ENCODE peak calls at places on chromosomes 4 and X, in four cellular contexts. P, K, Y and M are unnamed samples.

GRCh38 chrX:49003696-49004095 is 1.6 kb upstream of the GRIPAP1 start:
- DNase-seq in Y (no peak), K (no peak), P (no peak), M (no peak)

GRCh38 chr4:116357758-116358157 is 727.6 kb downstream of the TRAM1L1 start:
- DNase-seq in K (peak; percentile 2), P (peak; percentile 7), Y (no peak), M (no peak)

GRCh38 chrX:119654112-119654531 is 38.8 kb downstream of the SEPTIN6 start:
- DNase-seq in P (peak; percentile 46), K (peak; percentile 87), Y (no peak), M (peak; percentile 52)

GRCh38 chr4:188864741-188865140 is 725.5 kb downstream of the TRIML1 start:
- DNase-seq in Y (no peak), P (no peak), K (no peak), M (no peak)

GRCh38 chr4:87835732-87836131 is 3.0 kb downstream of the MEPE start:
- DNase-seq in P (no peak), K (peak; percentile 10), Y (no peak), M (no peak)

GRCh38 chr4:120843840-120844527 is 78.5 kb downstream of the PRDM5 start:
- DNase-seq in K (no peak), P (no peak), Y (no peak), M (no peak)

GRCh38 chr4:41696131-41696530 is 52.4 kb downstream of the PHOX2B start:
- DNase-seq in P (no peak), Y (no peak), K (peak; percentile 9), M (no peak)

GRCh38 chrX:49079489-49080428 is at the start of gene WDR45:
- DNase-seq in K (peak; percentile 60), Y (peak; percentile 80), P (peak; percentile 52), M (peak; percentile 66)

GRCh38 chrX:129760155-129760554 is 19.6 kb upstream of the SASH3 start:
- DNase-seq in K (no peak), P (no peak), Y (no peak), M (no peak)

GRCh38 chrX:134622813-134623185 is 35.5 kb downstream of the PLAC1 start:
- DNase-seq in K (no peak), P (peak; percentile 57), Y (no peak), M (no peak)

GRCh38 chrX:43813319-43813718 is 68.9 kb downstream of the MAOB start:
- DNase-seq in K (no peak), Y (no peak), P (no peak), M (no peak)

GRCh38 chrX:56397636-56398035 is 165.5 kb downstream of the KLF8 start:
- DNase-seq in K (no peak), Y (no peak), P (no peak), M (peak; percentile 35)

GRCh38 chr4:165383757-165384156 is 4.9 kb downstream of the CPE start:
- DNase-seq in P (peak; percentile 51), Y (no peak), K (peak; percentile 65), M (no peak)

GRCh38 chr4:89509708-89510269 is 202.2 kb upstream of the GPRIN3 start:
- DNase-seq in Y (no peak), K (peak; percentile 97), P (peak; percentile 75), M (peak; percentile 8)

GRCh38 chrX:131271274-131271673 is 17.8 kb downstream of the IGSF1 start:
- DNase-seq in P (no peak), Y (no peak), K (no peak), M (no peak)

GRCh38 chr4:176342384-176342783 is 22.6 kb downstream of the SPCS3 start:
- DNase-seq in P (no peak), Y (no peak), K (no peak), M (no peak)

GRCh38 chr4:132863619-132864018 is 285.5 kb upstream of the PCDH10 start:
- DNase-seq in P (no peak), Y (no peak), K (no peak), M (no peak)

GRCh38 chr4:88219099-88219498 is 60.7 kb upstream of the ABCG2 start:
- DNase-seq in P (peak; percentile 30), Y (no peak), K (peak; percentile 61), M (peak; percentile 68)

GRCh38 chrX:131217878-131218486 is 71.1 kb downstream of the IGSF1 start:
- DNase-seq in Y (no peak), P (no peak), K (no peak), M (no peak)

GRCh38 chr4:183345261-183345660 is 23.0 kb upstream of the CLDN24 start:
- DNase-seq in P (no peak), Y (no peak), K (no peak), M (no peak)

GRCh38 chr4:55498051-55498450 is 48.7 kb downstream of the CLOCK start:
- DNase-seq in P (no peak), Y (no peak), K (peak; percentile 12), M (no peak)

GRCh38 chrX:53669258-53669657 is 17.3 kb downstream of the HUWE1 start:
- DNase-seq in P (no peak), Y (no peak), K (no peak), M (no peak)

GRCh38 chrX:17082831-17083230 is 136.4 kb downstream of the REPS2 start:
- DNase-seq in K (peak; percentile 19), P (no peak), Y (no peak), M (no peak)

GRCh38 chrX:16123222-16123786 is at the start of gene GRPR:
- DNase-seq in Y (peak; percentile 81), K (peak; percentile 85), P (peak; percentile 81), M (peak; percentile 54)

GRCh38 chrX:153669174-153669890 is 4.3 kb downstream of the PNCK start:
- DNase-seq in Y (no peak), K (peak; percentile 10), P (no peak), M (peak; percentile 13)

GRCh38 chr4:159105761-159106243 is 2.9 kb downstream of the RAPGEF2 start:
- DNase-seq in Y (no peak), P (peak; percentile 93), K (peak; percentile 82), M (no peak)

GRCh38 chr4:23889814-23890269 is at the start of gene PPARGC1A:
- DNase-seq in Y (peak; percentile 61), K (peak; percentile 62), P (peak; percentile 45), M (no peak)

GRCh38 chrX:154750301-154751120 is at the start of gene GAB3:
- DNase-seq in Y (peak; percentile 47), P (no peak), K (no peak), M (no peak)

GRCh38 chrX:19931146-19931545 is 43.7 kb upstream of the SH3KBP1 start:
- DNase-seq in Y (no peak), K (peak; percentile 31), P (no peak), M (no peak)

GRCh38 chr4:184473515-184474260 is 662 bp downstream of the IRF2 start:
- DNase-seq in P (peak; percentile 32), K (peak; percentile 30), Y (peak; percentile 56), M (peak; percentile 33)

GRCh38 chr4:160194716-160195115 is 1091.8 kb downstream of the RAPGEF2 start:
- DNase-seq in K (no peak), Y (no peak), P (no peak), M (no peak)

GRCh38 chrX:120736989-120737388 is 107.1 kb upstream of the C1GALT1C1 start:
- DNase-seq in Y (no peak), K (peak; percentile 77), P (peak; percentile 55), M (no peak)

GRCh38 chr4:138007572-138007971 is 234.6 kb downstream of the SLC7A11 start:
- DNase-seq in Y (no peak), K (peak; percentile 11), P (peak; percentile 3), M (no peak)